ENCODE peak calls at places on chromosomes 5 and 9, in nine cellular contexts. One of them, this sample, is unnamed.

GRCh38 chr9:92989561-92989960 is 42.2 kb downstream of the FGD3 start:
- DNase-seq in mucosa of descending colon: no peak
- DNase-seq in effector CD4-positive, alpha-beta T cell: no peak
- DNase-seq in AG04450: no peak
- DNase-seq in Calu3: no peak
- DNase-seq in NCI-H1105: no peak
- DNase-seq in ACHN: no peak
- DNase-seq in activated CD4-positive, alpha-beta T cell treated with anti-CD3 and anti-CD28 coated beads for 48 hours: no peak
- DNase-seq in substantia nigra: no peak
- DNase-seq in this sample: peak

GRCh38 chr5:172051643-172052362 is 45.4 kb upstream of the FBXW11 start:
- DNase-seq in mucosa of descending colon: no peak
- DNase-seq in effector CD4-positive, alpha-beta T cell: no peak
- DNase-seq in AG04450: no peak
- DNase-seq in Calu3: no peak
- DNase-seq in NCI-H1105: no peak
- DNase-seq in ACHN: peak
- DNase-seq in activated CD4-positive, alpha-beta T cell treated with anti-CD3 and anti-CD28 coated beads for 48 hours: no peak
- DNase-seq in substantia nigra: no peak
- DNase-seq in this sample: no peak

GRCh38 chr5:169626779-169627178 is 10.3 kb upstream of the DOCK2 start:
- DNase-seq in mucosa of descending colon: no peak
- DNase-seq in effector CD4-positive, alpha-beta T cell: no peak
- DNase-seq in AG04450: peak
- DNase-seq in Calu3: no peak
- DNase-seq in NCI-H1105: no peak
- DNase-seq in ACHN: peak
- DNase-seq in activated CD4-positive, alpha-beta T cell treated with anti-CD3 and anti-CD28 coated beads for 48 hours: no peak
- DNase-seq in substantia nigra: no peak
- DNase-seq in this sample: no peak

GRCh38 chr5:176737001-176737745 is 73.2 kb upstream of the UNC5A start:
- DNase-seq in mucosa of descending colon: no peak
- DNase-seq in effector CD4-positive, alpha-beta T cell: no peak
- DNase-seq in AG04450: no peak
- DNase-seq in Calu3: no peak
- DNase-seq in NCI-H1105: no peak
- DNase-seq in ACHN: no peak
- DNase-seq in activated CD4-positive, alpha-beta T cell treated with anti-CD3 and anti-CD28 coated beads for 48 hours: no peak
- DNase-seq in substantia nigra: no peak
- DNase-seq in this sample: no peak

GRCh38 chr5:159582756-159583523 is 252.7 kb upstream of the IL12B start:
- DNase-seq in mucosa of descending colon: no peak
- DNase-seq in effector CD4-positive, alpha-beta T cell: no peak
- DNase-seq in AG04450: no peak
- DNase-seq in Calu3: peak
- DNase-seq in NCI-H1105: no peak
- DNase-seq in ACHN: peak
- DNase-seq in activated CD4-positive, alpha-beta T cell treated with anti-CD3 and anti-CD28 coated beads for 48 hours: no peak
- DNase-seq in substantia nigra: no peak
- DNase-seq in this sample: no peak

GRCh38 chr9:108766786-108767185 is 89.0 kb downstream of the ACTL7B start:
- DNase-seq in mucosa of descending colon: no peak
- DNase-seq in effector CD4-positive, alpha-beta T cell: no peak
- DNase-seq in AG04450: no peak
- DNase-seq in Calu3: no peak
- DNase-seq in NCI-H1105: no peak
- DNase-seq in ACHN: no peak
- DNase-seq in activated CD4-positive, alpha-beta T cell treated with anti-CD3 and anti-CD28 coated beads for 48 hours: no peak
- DNase-seq in substantia nigra: no peak
- DNase-seq in this sample: peak

GRCh38 chr5:37774912-37775483 is 64.8 kb downstream of the GDNF start:
- DNase-seq in mucosa of descending colon: no peak
- DNase-seq in effector CD4-positive, alpha-beta T cell: no peak
- DNase-seq in AG04450: no peak
- DNase-seq in Calu3: peak
- DNase-seq in NCI-H1105: no peak
- DNase-seq in ACHN: peak
- DNase-seq in activated CD4-positive, alpha-beta T cell treated with anti-CD3 and anti-CD28 coated beads for 48 hours: peak
- DNase-seq in substantia nigra: no peak
- DNase-seq in this sample: no peak

GRCh38 chr5:67897980-67898379 is 317.6 kb upstream of the PIK3R1 start:
- DNase-seq in mucosa of descending colon: no peak
- DNase-seq in effector CD4-positive, alpha-beta T cell: no peak
- DNase-seq in AG04450: no peak
- DNase-seq in Calu3: no peak
- DNase-seq in NCI-H1105: no peak
- DNase-seq in ACHN: no peak
- DNase-seq in activated CD4-positive, alpha-beta T cell treated with anti-CD3 and anti-CD28 coated beads for 48 hours: no peak
- DNase-seq in substantia nigra: no peak
- DNase-seq in this sample: no peak

GRCh38 chr9:21605489-21605931 is 123.4 kb upstream of the IFNE start:
- DNase-seq in mucosa of descending colon: no peak
- DNase-seq in effector CD4-positive, alpha-beta T cell: no peak
- DNase-seq in AG04450: peak
- DNase-seq in Calu3: no peak
- DNase-seq in NCI-H1105: no peak
- DNase-seq in ACHN: no peak
- DNase-seq in activated CD4-positive, alpha-beta T cell treated with anti-CD3 and anti-CD28 coated beads for 48 hours: no peak
- DNase-seq in substantia nigra: no peak
- DNase-seq in this sample: no peak

GRCh38 chr9:34651876-34652602 is at the start of gene IL11RA:
- DNase-seq in mucosa of descending colon: peak
- DNase-seq in effector CD4-positive, alpha-beta T cell: no peak
- DNase-seq in AG04450: no peak
- DNase-seq in Calu3: peak
- DNase-seq in NCI-H1105: peak
- DNase-seq in ACHN: peak
- DNase-seq in activated CD4-positive, alpha-beta T cell treated with anti-CD3 and anti-CD28 coated beads for 48 hours: peak
- DNase-seq in substantia nigra: peak
- DNase-seq in this sample: no peak